ENCODE peak calls at places on chromosomes 4 and X, in six cellular contexts. One of them, this sample, is unnamed.

GRCh38 chrX:66633541-66633940 is 5.3 kb downstream of the EDA2R start:
- DNase-seq in GM12864: no peak
- DNase-seq in activated T-helper 1 cell treated with Interleukin-2 at 50 U/mL for 16 hours: no peak
- DNase-seq in M059J: no peak
- DNase-seq in lower leg skin: no peak
- DNase-seq in GM04503: peak; percentile 27
- DNase-seq in this sample: no peak

GRCh38 chr4:6470502-6471302 is 1.7 kb downstream of the PPP2R2C start:
- DNase-seq in GM12864: no peak
- DNase-seq in M059J: peak; percentile 43
- DNase-seq in lower leg skin: peak; percentile 82
- DNase-seq in activated T-helper 1 cell treated with Interleukin-2 at 50 U/mL for 16 hours: no peak
- DNase-seq in GM04503: peak; percentile 3
- DNase-seq in this sample: peak; percentile 80

GRCh38 chrX:108186811-108187210 is 95.2 kb downstream of the ATG4A start:
- DNase-seq in activated T-helper 1 cell treated with Interleukin-2 at 50 U/mL for 16 hours: no peak
- DNase-seq in lower leg skin: no peak
- DNase-seq in M059J: peak; percentile 95
- DNase-seq in GM12864: no peak
- DNase-seq in GM04503: no peak
- DNase-seq in this sample: no peak

GRCh38 chrX:98357146-98357545 is 1473.4 kb downstream of the RPA4 start:
- DNase-seq in GM04503: no peak
- DNase-seq in GM12864: no peak
- DNase-seq in lower leg skin: no peak
- DNase-seq in M059J: no peak
- DNase-seq in activated T-helper 1 cell treated with Interleukin-2 at 50 U/mL for 16 hours: no peak
- DNase-seq in this sample: no peak

GRCh38 chr4:15902741-15903140 is 35.8 kb downstream of the FGFBP1 start:
- DNase-seq in GM12864: no peak
- DNase-seq in M059J: no peak
- DNase-seq in lower leg skin: peak; percentile 8
- DNase-seq in GM04503: no peak
- DNase-seq in activated T-helper 1 cell treated with Interleukin-2 at 50 U/mL for 16 hours: no peak
- DNase-seq in this sample: no peak

GRCh38 chr4:84243685-84244084 is 255.4 kb downstream of the NKX6-1 start:
- DNase-seq in M059J: no peak
- DNase-seq in activated T-helper 1 cell treated with Interleukin-2 at 50 U/mL for 16 hours: no peak
- DNase-seq in lower leg skin: no peak
- DNase-seq in GM12864: no peak
- DNase-seq in GM04503: no peak
- DNase-seq in this sample: no peak

GRCh38 chr4:123667496-123667895 is 270.9 kb downstream of the SPRY1 start:
- DNase-seq in M059J: peak; percentile 30
- DNase-seq in GM04503: no peak
- DNase-seq in GM12864: no peak
- DNase-seq in activated T-helper 1 cell treated with Interleukin-2 at 50 U/mL for 16 hours: no peak
- DNase-seq in lower leg skin: no peak
- DNase-seq in this sample: no peak

GRCh38 chrX:26032141-26032917 is 105.8 kb upstream of the MAGEB18 start:
- DNase-seq in activated T-helper 1 cell treated with Interleukin-2 at 50 U/mL for 16 hours: no peak
- DNase-seq in lower leg skin: no peak
- DNase-seq in M059J: no peak
- DNase-seq in GM12864: no peak
- DNase-seq in GM04503: no peak
- DNase-seq in this sample: no peak

GRCh38 chr4:1310031-1310795 is 20.5 kb downstream of the MAEA start:
- DNase-seq in M059J: no peak
- DNase-seq in lower leg skin: no peak
- DNase-seq in activated T-helper 1 cell treated with Interleukin-2 at 50 U/mL for 16 hours: no peak
- DNase-seq in GM04503: no peak
- DNase-seq in GM12864: no peak
- DNase-seq in this sample: peak; percentile 13

GRCh38 chrX:108025954-108026616 is 18.8 kb upstream of the VSIG1 start:
- DNase-seq in GM04503: no peak
- DNase-seq in lower leg skin: no peak
- DNase-seq in M059J: no peak
- DNase-seq in activated T-helper 1 cell treated with Interleukin-2 at 50 U/mL for 16 hours: no peak
- DNase-seq in GM12864: no peak
- DNase-seq in this sample: no peak

GRCh38 chr4:149161247-149161646 is 654.4 kb downstream of the IQCM start:
- DNase-seq in activated T-helper 1 cell treated with Interleukin-2 at 50 U/mL for 16 hours: no peak
- DNase-seq in M059J: peak; percentile 83
- DNase-seq in lower leg skin: no peak
- DNase-seq in GM04503: peak; percentile 90
- DNase-seq in GM12864: no peak
- DNase-seq in this sample: no peak

GRCh38 chr4:3387943-3388348 is 53.8 kb upstream of the HGFAC start:
- DNase-seq in GM12864: no peak
- DNase-seq in GM04503: no peak
- DNase-seq in lower leg skin: peak; percentile 96
- DNase-seq in activated T-helper 1 cell treated with Interleukin-2 at 50 U/mL for 16 hours: no peak
- DNase-seq in M059J: peak; percentile 91
- DNase-seq in this sample: peak; percentile 95

GRCh38 chr4:169345207-169345788 is 74.5 kb upstream of the SH3RF1 start:
- DNase-seq in GM12864: no peak
- DNase-seq in M059J: peak; percentile 90
- DNase-seq in GM04503: peak; percentile 77
- DNase-seq in lower leg skin: no peak
- DNase-seq in activated T-helper 1 cell treated with Interleukin-2 at 50 U/mL for 16 hours: no peak
- DNase-seq in this sample: no peak

GRCh38 chr4:100954048-100954447 is 393.3 kb downstream of the PPP3CA start:
- DNase-seq in activated T-helper 1 cell treated with Interleukin-2 at 50 U/mL for 16 hours: no peak
- DNase-seq in lower leg skin: no peak
- DNase-seq in M059J: no peak
- DNase-seq in GM12864: no peak
- DNase-seq in GM04503: no peak
- DNase-seq in this sample: no peak

GRCh38 chr4:8079916-8080753 is 78.5 kb downstream of the ABLIM2 start:
- DNase-seq in GM12864: no peak
- DNase-seq in activated T-helper 1 cell treated with Interleukin-2 at 50 U/mL for 16 hours: no peak
- DNase-seq in lower leg skin: no peak
- DNase-seq in M059J: no peak
- DNase-seq in GM04503: no peak
- DNase-seq in this sample: no peak

GRCh38 chrX:96575011-96575410 is 109.6 kb upstream of the DIAPH2 start:
- DNase-seq in GM04503: no peak
- DNase-seq in lower leg skin: no peak
- DNase-seq in M059J: no peak
- DNase-seq in activated T-helper 1 cell treated with Interleukin-2 at 50 U/mL for 16 hours: no peak
- DNase-seq in GM12864: no peak
- DNase-seq in this sample: no peak

GRCh38 chrX:82589410-82589809 is 918.7 kb upstream of the POU3F4 start:
- DNase-seq in lower leg skin: no peak
- DNase-seq in M059J: peak; percentile 60
- DNase-seq in activated T-helper 1 cell treated with Interleukin-2 at 50 U/mL for 16 hours: no peak
- DNase-seq in GM12864: no peak
- DNase-seq in GM04503: no peak
- DNase-seq in this sample: no peak

GRCh38 chr4:153008578-153009199 is 72.6 kb downstream of the FHDC1 start:
- DNase-seq in GM04503: no peak
- DNase-seq in activated T-helper 1 cell treated with Interleukin-2 at 50 U/mL for 16 hours: no peak
- DNase-seq in lower leg skin: no peak
- DNase-seq in M059J: no peak
- DNase-seq in GM12864: peak; percentile 22
- DNase-seq in this sample: no peak

GRCh38 chr4:174292473-174292872 is 8.8 kb downstream of the CEP44 start:
- DNase-seq in M059J: no peak
- DNase-seq in GM12864: no peak
- DNase-seq in lower leg skin: no peak
- DNase-seq in activated T-helper 1 cell treated with Interleukin-2 at 50 U/mL for 16 hours: no peak
- DNase-seq in GM04503: no peak
- DNase-seq in this sample: no peak

GRCh38 chr4:73103799-73104503 is 34.4 kb upstream of the COX18 start:
- DNase-seq in M059J: peak; percentile 4
- DNase-seq in GM12864: no peak
- DNase-seq in activated T-helper 1 cell treated with Interleukin-2 at 50 U/mL for 16 hours: no peak
- DNase-seq in lower leg skin: no peak
- DNase-seq in GM04503: no peak
- DNase-seq in this sample: no peak

GRCh38 chr4:183362916-183363542 is 40.8 kb upstream of the CLDN24 start:
- DNase-seq in GM12864: no peak
- DNase-seq in activated T-helper 1 cell treated with Interleukin-2 at 50 U/mL for 16 hours: no peak
- DNase-seq in lower leg skin: no peak
- DNase-seq in M059J: no peak
- DNase-seq in GM04503: no peak
- DNase-seq in this sample: no peak